ENCODE peak calls at places on chromosomes 3 and 15, in five cellular contexts. Q is activated naive CD8-positive, alpha-beta T cell treated with anti-CD3 and anti-CD28 coated beads for 36 hours; I is cardiac muscle cell; M is stomach; U is body of pancreas. G is an unnamed sample.

GRCh38 chr3:39419697-39420293 is 13.3 kb downstream of the RPSA start:
- DNase-seq in Q (no peak), I (no peak), M (no peak), U (no peak), G (no peak)

GRCh38 chr3:33438284-33438668 is 1.9 kb downstream of the UBP1 start:
- DNase-seq in Q (no peak), I (peak), M (no peak), U (peak), G (no peak)

GRCh38 chr15:51171578-51171932 is 76.8 kb upstream of the TNFAIP8L3 start:
- DNase-seq in Q (no peak), I (no peak), M (no peak), U (no peak), G (no peak)

GRCh38 chr3:23961064-23961463 is 16.0 kb downstream of the NR1D2 start:
- DNase-seq in Q (no peak), I (no peak), M (no peak), U (no peak), G (no peak)

GRCh38 chr3:160115387-160115786 is 109.8 kb upstream of the C3orf80 start:
- DNase-seq in Q (no peak), I (no peak), M (peak), U (peak), G (no peak)

GRCh38 chr15:40878785-40879184 is 4.8 kb upstream of the RHOV start:
- DNase-seq in Q (peak), I (no peak), M (no peak), U (no peak), G (no peak)

GRCh38 chr3:20747736-20748135 is 561.7 kb upstream of the SGO1 start:
- DNase-seq in Q (no peak), I (peak), M (no peak), U (no peak), G (no peak)

GRCh38 chr3:161475905-161476304 is 20.7 kb upstream of the OTOL1 start:
- DNase-seq in Q (no peak), I (no peak), M (no peak), U (no peak), G (no peak)

GRCh38 chr3:61628636-61629035 is 67.3 kb downstream of the PTPRG start:
- DNase-seq in Q (no peak), I (no peak), M (no peak), U (no peak), G (no peak)

GRCh38 chr3:31412832-31413231 is 119.9 kb upstream of the STT3B start:
- DNase-seq in Q (no peak), I (no peak), M (no peak), U (no peak), G (no peak)

GRCh38 chr15:83278191-83278590 is 6.3 kb downstream of the BNC1 start:
- DNase-seq in Q (no peak), I (peak), M (no peak), U (no peak), G (no peak)

GRCh38 chr3:112333386-112334334 is 704 bp downstream of the CD200 start:
- DNase-seq in Q (peak), I (peak), M (no peak), U (no peak), G (peak)

GRCh38 chr3:112261742-112262141 is 32.3 kb downstream of the SLC9C1 start:
- DNase-seq in Q (no peak), I (no peak), M (no peak), U (no peak), G (no peak)

GRCh38 chr15:43977072-43977884 is 150.5 kb downstream of the WDR76 start:
- DNase-seq in Q (peak), I (no peak), M (no peak), U (no peak), G (no peak)

GRCh38 chr15:99981223-99981647 is 248.0 kb upstream of the LYSMD4 start:
- DNase-seq in Q (no peak), I (no peak), M (no peak), U (no peak), G (no peak)

GRCh38 chr3:56987238-56987932 is 73.1 kb upstream of the SPATA12 start:
- DNase-seq in Q (no peak), I (peak), M (no peak), U (no peak), G (no peak)

GRCh38 chr3:136713961-136714514 is 38.1 kb downstream of the STAG1 start:
- DNase-seq in Q (no peak), I (no peak), M (no peak), U (no peak), G (no peak)

GRCh38 chr15:69554321-69554961 is 101.8 kb downstream of the RPLP1 start:
- DNase-seq in Q (no peak), I (no peak), M (peak), U (no peak), G (peak)

GRCh38 chr3:184801241-184801640 is 10.7 kb upstream of the VPS8 start:
- DNase-seq in Q (no peak), I (no peak), M (no peak), U (no peak), G (no peak)

GRCh38 chr15:64571857-64572291 is 111.5 kb downstream of the ZNF609 start:
- DNase-seq in Q (no peak), I (no peak), M (peak), U (peak), G (no peak)

GRCh38 chr15:93333826-93334225 is 244.8 kb upstream of the RGMA start:
- DNase-seq in Q (no peak), I (no peak), M (no peak), U (no peak), G (no peak)

GRCh38 chr3:32261545-32261944 is 23.1 kb downstream of the CMTM8 start:
- DNase-seq in Q (no peak), I (no peak), M (no peak), U (no peak), G (no peak)

GRCh38 chr3:52136513-52136912 is 17.7 kb downstream of the POC1A start:
- DNase-seq in Q (no peak), I (peak), M (peak), U (no peak), G (peak)

GRCh38 chr15:66757521-66757920 is 55.5 kb downstream of the SMAD6 start:
- DNase-seq in Q (no peak), I (no peak), M (no peak), U (no peak), G (no peak)

GRCh38 chr15:62739082-62739481 is 303.5 kb upstream of the TPM1 start:
- DNase-seq in Q (no peak), I (no peak), M (no peak), U (no peak), G (no peak)

G was measured in prostate gland.